ENCODE peak calls at places on chromosomes 13 and 19, in four cellular contexts. One of them, this sample, is unnamed.

GRCh38 chr19:49864890-49865289 is 2.5 kb downstream of the PNKP start:
- DNase-seq in adrenal gland: no peak
- DNase-seq in CD4-positive, alpha-beta memory T cell: no peak
- DNase-seq in tibial artery: no peak
- DNase-seq in this sample: no peak

GRCh38 chr13:109144693-109145437 is 515.5 kb downstream of the MYO16 start:
- DNase-seq in tibial artery: no peak
- DNase-seq in CD4-positive, alpha-beta memory T cell: no peak
- DNase-seq in adrenal gland: no peak
- DNase-seq in this sample: no peak

GRCh38 chr19:31533114-31533513 is 183.9 kb upstream of the TSHZ3 start:
- DNase-seq in CD4-positive, alpha-beta memory T cell: no peak
- DNase-seq in adrenal gland: no peak
- DNase-seq in tibial artery: no peak
- DNase-seq in this sample: no peak

GRCh38 chr19:1855828-1856255 is 7.5 kb downstream of the KLF16 start:
- DNase-seq in adrenal gland: no peak
- DNase-seq in tibial artery: no peak
- DNase-seq in CD4-positive, alpha-beta memory T cell: no peak
- DNase-seq in this sample: no peak

GRCh38 chr13:89925107-89925506 is 1422.4 kb upstream of the MIR17HG start:
- DNase-seq in adrenal gland: no peak
- DNase-seq in CD4-positive, alpha-beta memory T cell: no peak
- DNase-seq in tibial artery: no peak
- DNase-seq in this sample: no peak

GRCh38 chr13:89966524-89966923 is 1381.0 kb upstream of the MIR17HG start:
- DNase-seq in CD4-positive, alpha-beta memory T cell: no peak
- DNase-seq in adrenal gland: no peak
- DNase-seq in tibial artery: no peak
- DNase-seq in this sample: no peak

GRCh38 chr13:94128430-94128829 is 351.1 kb downstream of the DCT start:
- DNase-seq in tibial artery: peak; percentile 62
- DNase-seq in CD4-positive, alpha-beta memory T cell: no peak
- DNase-seq in adrenal gland: no peak
- DNase-seq in this sample: no peak

GRCh38 chr13:30159446-30159839 is 147.9 kb downstream of the KATNAL1 start:
- DNase-seq in CD4-positive, alpha-beta memory T cell: no peak
- DNase-seq in adrenal gland: no peak
- DNase-seq in tibial artery: no peak
- DNase-seq in this sample: no peak

GRCh38 chr13:75788494-75788991 is 152.4 kb downstream of the LMO7 start:
- DNase-seq in adrenal gland: no peak
- DNase-seq in CD4-positive, alpha-beta memory T cell: no peak
- DNase-seq in tibial artery: no peak
- DNase-seq in this sample: peak; percentile 51

GRCh38 chr19:48654299-48655059 is 8.5 kb upstream of the CA11 start:
- DNase-seq in adrenal gland: no peak
- DNase-seq in CD4-positive, alpha-beta memory T cell: no peak
- DNase-seq in tibial artery: no peak
- DNase-seq in this sample: no peak

GRCh38 chr19:662962-663681 is at the start of gene RNF126:
- DNase-seq in adrenal gland: peak; percentile 96
- DNase-seq in tibial artery: peak; percentile 87
- DNase-seq in CD4-positive, alpha-beta memory T cell: peak; percentile 90
- DNase-seq in this sample: peak; percentile 94

GRCh38 chr19:662207-662961 is 630 bp downstream of the RNF126 start:
- DNase-seq in adrenal gland: peak; percentile 59
- DNase-seq in CD4-positive, alpha-beta memory T cell: peak; percentile 74
- DNase-seq in tibial artery: no peak
- DNase-seq in this sample: no peak

GRCh38 chr19:661427-662196 is 1.4 kb downstream of the RNF126 start:
- DNase-seq in tibial artery: no peak
- DNase-seq in CD4-positive, alpha-beta memory T cell: peak; percentile 78
- DNase-seq in adrenal gland: no peak
- DNase-seq in this sample: no peak

GRCh38 chr19:663682-664117 is 686 bp upstream of the RNF126 start:
- DNase-seq in adrenal gland: no peak
- DNase-seq in CD4-positive, alpha-beta memory T cell: no peak
- DNase-seq in tibial artery: no peak
- DNase-seq in this sample: no peak

DNA sequence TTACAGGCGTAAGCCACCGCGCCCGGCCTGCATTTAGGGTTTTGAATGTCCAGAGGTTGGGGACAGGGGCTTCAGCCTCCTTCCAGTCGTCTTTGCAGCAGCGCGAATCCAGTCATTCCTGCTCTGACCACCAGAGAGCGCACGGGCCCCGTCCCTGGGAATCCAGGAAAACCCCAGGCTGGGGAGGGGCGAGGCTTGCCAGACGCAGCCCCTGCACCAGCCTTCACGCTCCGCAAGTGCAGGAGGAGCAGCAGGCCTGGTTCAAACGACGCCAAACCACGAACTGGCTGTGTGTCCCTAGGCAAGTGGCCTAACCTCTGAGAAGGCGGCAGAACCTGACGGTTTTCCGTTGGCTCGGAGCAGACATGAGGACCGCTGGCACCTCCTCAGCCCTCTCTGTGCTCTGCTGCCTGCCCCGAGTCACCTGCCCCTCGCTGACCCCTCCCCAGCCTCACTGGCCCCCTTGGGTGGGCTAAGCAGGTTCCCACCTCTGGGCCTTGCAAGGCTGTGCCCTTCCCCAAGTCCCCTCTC is 2.0 kb upstream of the RNF126 start:
- DNase-seq in adrenal gland: peak; percentile 89
- DNase-seq in CD4-positive, alpha-beta memory T cell: peak; percentile 75
- DNase-seq in tibial artery: peak; percentile 63
- DNase-seq in this sample: peak; percentile 85
- H3K4me3 ChIP-seq in adrenal gland: peak overlapping the region; percentile 21
- H3K4me3 ChIP-seq in CD4-positive, alpha-beta memory T cell: no peak overlapping the region
- H3K4me3 ChIP-seq in tibial artery: peak overlapping the region; percentile 27
- H3K4me3 ChIP-seq in this sample: peak overlapping the region; percentile 15

DNA sequence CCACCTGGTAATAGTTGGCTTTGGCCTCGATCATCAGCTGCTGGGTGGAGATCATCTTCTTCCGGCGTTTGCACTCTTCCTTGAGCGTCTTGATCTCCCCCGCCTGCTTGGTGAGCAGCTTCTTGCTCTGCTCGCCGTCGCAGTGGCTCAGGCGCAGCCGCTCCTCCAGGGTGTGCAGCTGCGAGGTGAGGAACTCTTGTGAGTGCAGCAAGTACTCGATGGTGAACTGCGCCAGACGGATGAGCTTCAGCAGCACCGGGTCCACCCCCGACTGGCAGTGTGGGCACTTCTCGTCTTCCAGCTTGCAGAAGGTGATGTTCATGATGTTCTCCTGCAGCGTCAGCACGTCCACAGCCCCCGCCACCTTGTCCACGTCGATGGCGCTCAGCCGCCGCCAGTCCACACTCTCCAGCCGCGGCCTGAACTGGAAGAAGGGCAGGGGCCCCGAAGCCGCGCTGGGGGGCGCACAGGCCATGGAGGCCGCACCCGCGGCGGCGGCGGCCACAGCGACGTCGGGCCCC is 3.2 kb downstream of the DZIP1 start:
- DNase-seq in CD4-positive, alpha-beta memory T cell: no peak
- DNase-seq in tibial artery: no peak
- DNase-seq in adrenal gland: no peak
- DNase-seq in this sample: no peak
- H3K4me3 ChIP-seq in CD4-positive, alpha-beta memory T cell: no peak overlapping the region
- H3K4me3 ChIP-seq in tibial artery: peak overlapping the region; percentile 70
- H3K4me3 ChIP-seq in adrenal gland: peak overlapping the region; percentile 51
- H3K4me3 ChIP-seq in this sample: no peak overlapping the region

DNA sequence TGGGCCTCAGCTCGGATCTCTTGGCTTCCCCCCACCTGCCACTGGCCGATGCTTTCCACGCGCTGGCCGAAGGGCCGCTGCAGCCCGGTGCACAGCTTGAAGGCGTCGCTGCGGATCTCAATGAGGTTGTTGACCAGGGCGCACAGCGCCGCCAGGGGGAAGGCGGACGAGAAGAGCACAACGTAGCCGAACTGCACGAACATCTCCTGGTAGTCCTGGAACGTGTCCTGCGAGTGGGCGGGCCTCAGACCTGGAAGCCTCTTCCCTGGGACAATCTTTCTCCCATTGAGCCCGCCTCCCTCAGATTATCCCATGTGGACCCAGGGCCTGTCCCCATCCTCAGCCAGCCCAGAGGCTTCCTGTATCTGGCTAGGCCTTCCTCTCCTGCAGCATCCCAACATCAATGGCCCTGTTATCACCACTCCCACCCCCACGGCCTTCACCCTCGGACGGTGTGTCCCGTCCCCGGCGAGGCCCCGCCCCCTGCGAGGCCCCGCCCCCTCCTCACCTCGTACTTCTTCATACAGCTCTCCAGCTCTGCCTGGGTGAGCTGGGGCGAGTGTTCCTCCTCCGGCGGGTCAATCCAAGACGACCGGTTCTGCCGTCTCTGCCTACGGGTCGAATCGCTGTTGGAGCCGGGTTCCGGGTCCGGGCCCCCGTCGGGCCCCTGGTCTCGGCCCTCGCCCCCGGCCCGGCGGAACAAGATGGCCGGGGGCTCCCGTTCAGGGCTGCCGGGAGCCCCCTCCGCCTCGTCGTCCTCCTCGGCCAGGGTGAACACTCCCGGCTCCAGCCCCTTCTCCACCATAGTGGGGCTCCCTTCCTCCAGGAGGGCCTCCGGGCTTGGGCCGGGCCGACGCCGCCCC is 6.8 kb downstream of the ANO8 start:
- DNase-seq in CD4-positive, alpha-beta memory T cell: peak; percentile 56
- DNase-seq in adrenal gland: peak; percentile 92
- DNase-seq in tibial artery: no peak
- DNase-seq in this sample: peak; percentile 83
- H3K4me3 ChIP-seq in CD4-positive, alpha-beta memory T cell: no peak overlapping the region
- H3K4me3 ChIP-seq in adrenal gland: peak overlapping the region; percentile 38
- H3K4me3 ChIP-seq in tibial artery: peak overlapping the region; percentile 18
- H3K4me3 ChIP-seq in this sample: peak overlapping the region; percentile 24

GRCh38 chr19:18098891-18099622 is 1.5 kb downstream of the MAST3 start:
- DNase-seq in adrenal gland: no peak
- DNase-seq in CD4-positive, alpha-beta memory T cell: no peak
- DNase-seq in tibial artery: no peak
- DNase-seq in this sample: no peak

GRCh38 chr19:18096258-18096657 is 1.3 kb upstream of the MAST3 start:
- DNase-seq in CD4-positive, alpha-beta memory T cell: no peak
- DNase-seq in tibial artery: no peak
- DNase-seq in adrenal gland: no peak
- DNase-seq in this sample: no peak

GRCh38 chr19:18099623-18099995 is 2.0 kb downstream of the MAST3 start:
- DNase-seq in CD4-positive, alpha-beta memory T cell: no peak
- DNase-seq in tibial artery: no peak
- DNase-seq in adrenal gland: no peak
- DNase-seq in this sample: no peak

GRCh38 chr19:18097993-18098890 is 664 bp downstream of the MAST3 start:
- DNase-seq in adrenal gland: no peak
- DNase-seq in tibial artery: no peak
- DNase-seq in CD4-positive, alpha-beta memory T cell: no peak
- DNase-seq in this sample: no peak

DNA sequence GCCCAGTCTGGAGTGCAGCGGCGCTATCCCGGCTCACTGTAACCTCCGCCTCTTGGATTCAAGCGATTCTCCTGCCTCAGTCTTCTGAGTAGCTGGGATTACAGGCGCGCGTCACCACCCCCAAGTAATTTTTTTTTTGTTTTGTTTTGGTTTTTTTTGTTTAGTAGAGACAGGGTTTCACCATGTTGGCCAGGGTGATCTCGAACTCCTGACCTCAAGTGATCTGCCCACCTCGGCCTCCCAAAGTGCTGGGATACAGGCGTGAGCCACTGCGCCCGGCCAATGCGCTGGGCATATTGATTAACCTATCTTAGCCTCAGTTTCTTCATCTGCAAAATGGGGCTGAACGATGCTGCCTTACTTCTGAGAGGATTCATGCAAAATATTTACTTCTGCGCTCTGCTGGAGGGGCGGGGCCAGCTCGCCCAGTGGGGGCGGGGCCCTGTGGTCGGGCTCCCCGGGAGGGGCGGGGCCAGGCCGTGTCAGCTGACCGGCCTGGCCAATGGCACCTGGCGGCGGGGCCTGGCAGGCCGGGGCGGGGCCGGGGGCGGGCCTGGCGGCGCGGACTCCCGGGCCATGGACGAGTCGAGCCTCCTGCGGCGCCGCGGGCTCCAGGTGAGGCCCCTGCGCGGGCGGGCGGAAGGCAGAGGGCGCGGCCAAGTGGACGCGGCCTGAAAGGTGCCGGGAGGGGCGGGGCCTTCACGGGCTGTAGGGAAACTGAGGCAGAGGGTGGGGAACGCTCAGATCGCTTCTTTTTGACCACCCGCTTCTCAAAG is at the start of gene MAST3:
- DNase-seq in tibial artery: peak; percentile 78
- DNase-seq in CD4-positive, alpha-beta memory T cell: peak; percentile 93
- DNase-seq in adrenal gland: peak; percentile 89
- DNase-seq in this sample: peak; percentile 85
- H3K4me3 ChIP-seq in tibial artery: peak within 1 kb of the TSS; percentile 57
- H3K4me3 ChIP-seq in CD4-positive, alpha-beta memory T cell: peak within 1 kb of the TSS; percentile 38
- H3K4me3 ChIP-seq in adrenal gland: peak within 1 kb of the TSS; percentile 69
- H3K4me3 ChIP-seq in this sample: peak within 1 kb of the TSS; percentile 28

DNA sequence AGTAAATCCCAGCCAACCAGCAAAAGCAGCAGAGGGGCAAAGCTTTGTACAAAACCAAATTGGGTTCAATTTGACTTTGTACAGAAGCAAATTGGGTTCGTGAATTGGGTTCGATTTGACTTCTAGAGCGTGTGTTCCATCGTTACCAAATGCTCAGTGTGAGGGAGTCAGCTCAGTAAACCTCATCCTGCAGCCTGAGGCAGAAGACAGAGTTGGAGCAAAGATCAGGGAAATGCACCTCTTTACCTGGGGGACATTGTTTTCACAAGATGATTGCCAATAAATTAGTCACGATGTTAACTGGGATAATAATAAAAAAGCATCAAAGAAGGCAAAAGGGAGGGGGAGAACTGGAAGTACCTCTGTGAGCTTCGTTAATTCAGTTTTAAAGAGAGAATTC is 1.5 kb downstream of the RAB20 start:
- DNase-seq in CD4-positive, alpha-beta memory T cell: no peak
- DNase-seq in adrenal gland: no peak
- DNase-seq in tibial artery: no peak
- DNase-seq in this sample: no peak
- H3K4me3 ChIP-seq in CD4-positive, alpha-beta memory T cell: no peak overlapping the region
- H3K4me3 ChIP-seq in adrenal gland: peak overlapping the region; percentile 67
- H3K4me3 ChIP-seq in tibial artery: peak overlapping the region; percentile 98
- H3K4me3 ChIP-seq in this sample: peak overlapping the region; percentile 11

DNA sequence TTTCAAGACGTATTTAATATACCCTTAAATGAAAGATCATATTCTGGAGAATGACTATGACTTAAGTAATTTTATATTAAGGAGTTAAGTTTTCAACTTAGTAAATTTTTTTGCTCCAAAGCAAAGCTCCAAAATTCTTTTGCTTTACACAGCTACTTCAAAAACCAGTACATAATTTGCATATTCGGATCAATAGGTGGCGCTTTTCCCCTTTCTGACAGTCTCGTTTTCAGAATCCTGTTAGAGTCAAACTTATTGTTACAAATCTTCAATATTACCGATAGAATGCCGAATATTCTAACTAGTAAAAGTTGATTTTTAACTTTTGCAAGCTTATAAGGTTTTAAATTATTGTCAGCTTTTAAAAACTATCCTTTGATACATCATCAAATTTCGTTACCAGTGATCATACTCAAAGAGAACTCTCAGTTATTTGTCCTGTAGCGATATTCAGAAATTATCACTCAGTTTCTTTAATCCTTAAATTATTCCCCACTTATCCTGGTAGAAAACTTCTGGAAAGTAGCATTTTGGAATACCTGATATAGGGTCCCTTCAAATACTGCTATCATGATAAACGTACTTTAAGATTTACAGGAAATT is 852.7 kb upstream of the KLHL1 start:
- DNase-seq in tibial artery: no peak
- DNase-seq in CD4-positive, alpha-beta memory T cell: no peak
- DNase-seq in adrenal gland: no peak
- DNase-seq in this sample: no peak
- H3K4me3 ChIP-seq in tibial artery: no peak overlapping the region
- H3K4me3 ChIP-seq in CD4-positive, alpha-beta memory T cell: no peak overlapping the region
- H3K4me3 ChIP-seq in adrenal gland: no peak overlapping the region
- H3K4me3 ChIP-seq in this sample: no peak overlapping the region

GRCh38 chr13:44402902-44403719 is 29.5 kb downstream of the SERP2 start:
- DNase-seq in adrenal gland: no peak
- DNase-seq in tibial artery: no peak
- DNase-seq in CD4-positive, alpha-beta memory T cell: no peak
- DNase-seq in this sample: no peak
- H3K4me3 ChIP-seq in adrenal gland: no peak overlapping the region
- H3K4me3 ChIP-seq in tibial artery: no peak overlapping the region
- H3K4me3 ChIP-seq in CD4-positive, alpha-beta memory T cell: no peak overlapping the region
- H3K4me3 ChIP-seq in this sample: no peak overlapping the region